ENCODE peak calls at places on chromosomes 12 and 14, in ten cellular contexts. T, V, X, I, R, K, Z, L, C and A are unnamed samples.
A peak's percentile ranks its signal among the peaks of the same experiment; 100 is the strongest.

GRCh38 chr14:65832431-65833253 is 420.1 kb downstream of the FUT8 start:
- DNase-seq in T (no peak), V (no peak), X (no peak), I (peak; percentile 19), R (no peak), K (no peak), Z (no peak), L (no peak), C (no peak), A (no peak)

GRCh38 chr14:20434701-20435453 is 1.1 kb downstream of the KLHL33 start:
- DNase-seq in T (no peak), V (no peak), X (no peak), I (no peak), R (no peak), K (peak; percentile 89), Z (peak; percentile 18), L (peak; percentile 33), C (no peak), A (no peak)

GRCh38 chr14:22845821-22846625 is 9.6 kb downstream of the MMP14 start:
- DNase-seq in T (no peak), V (no peak), X (no peak), I (peak; percentile 25), R (no peak), K (peak; percentile 70), Z (no peak), L (no peak), C (no peak), A (no peak)

GRCh38 chr12:80707830-80708534 is 548 bp downstream of the MYF6 start:
- DNase-seq in T (no peak), V (no peak), X (peak; percentile 6), I (no peak), R (no peak), K (peak; percentile 72), Z (no peak), L (peak; percentile 68), C (no peak), A (no peak)

GRCh38 chr12:106296179-106296877 is 6.2 kb upstream of the TCP11L2 start:
- DNase-seq in T (no peak), V (no peak), X (peak; percentile 75), I (peak; percentile 75), R (no peak), K (no peak), Z (no peak), L (no peak), C (peak; percentile 97), A (peak; percentile 80)

GRCh38 chr12:76226397-76226796 is 121.8 kb downstream of the BBS10 start:
- DNase-seq in T (no peak), V (no peak), X (peak; percentile 41), I (peak; percentile 49), R (no peak), K (no peak), Z (no peak), L (no peak), C (peak; percentile 23), A (peak; percentile 54)

GRCh38 chr12:87756721-87757120 is 272.5 kb downstream of the C12orf50 start:
- DNase-seq in T (no peak), V (no peak), X (no peak), I (peak; percentile 72), R (no peak), K (no peak), Z (no peak), L (no peak), C (no peak), A (peak; percentile 56)

GRCh38 chr12:93572712-93573551 is 457 bp downstream of the SOCS2 start:
- DNase-seq in T (no peak), V (no peak), X (peak; percentile 34), I (no peak), R (peak; percentile 44), K (peak; percentile 81), Z (peak; percentile 41), L (peak; percentile 59), C (no peak), A (no peak)

GRCh38 chr12:47881826-47882427 is 22.9 kb downstream of the VDR start:
- DNase-seq in T (no peak), V (no peak), X (peak; percentile 98), I (peak; percentile 99), R (no peak), K (peak; percentile 71), Z (no peak), L (no peak), C (peak; percentile 81), A (peak; percentile 94)

GRCh38 chr12:126156806-126157574 is 1091.8 kb downstream of the AACS start:
- DNase-seq in T (no peak), V (no peak), X (no peak), I (no peak), R (no peak), K (no peak), Z (no peak), L (no peak), C (no peak), A (no peak)

GRCh38 chr14:103329421-103330347 is 4.4 kb upstream of the EIF5 start:
- DNase-seq in T (peak; percentile 55), V (no peak), X (peak; percentile 11), I (peak; percentile 66), R (no peak), K (no peak), Z (peak; percentile 37), L (no peak), C (peak; percentile 77), A (peak; percentile 86)

GRCh38 chr12:57173683-57174082 is 26.3 kb upstream of the LRP1-AS start:
- DNase-seq in T (no peak), V (no peak), X (no peak), I (no peak), R (no peak), K (no peak), Z (no peak), L (no peak), C (no peak), A (no peak)

GRCh38 chr12:100293017-100293416 is 26.0 kb downstream of the SCYL2 start:
- DNase-seq in T (no peak), V (no peak), X (no peak), I (no peak), R (no peak), K (no peak), Z (no peak), L (no peak), C (peak; percentile 1), A (no peak)

GRCh38 chr12:93344876-93345275 is 32.8 kb upstream of the NUDT4 start:
- DNase-seq in T (no peak), V (no peak), X (peak; percentile 33), I (no peak), R (no peak), K (no peak), Z (no peak), L (no peak), C (peak; percentile 17), A (peak; percentile 37)

GRCh38 chr14:100764716-100765115 is 38.0 kb downstream of the DLK1 start:
- DNase-seq in T (no peak), V (no peak), X (no peak), I (no peak), R (no peak), K (no peak), Z (no peak), L (no peak), C (no peak), A (no peak)

GRCh38 chr12:96140110-96140509 is 54.1 kb upstream of the ELK3 start:
- DNase-seq in T (no peak), V (no peak), X (peak; percentile 84), I (peak; percentile 93), R (no peak), K (no peak), Z (no peak), L (no peak), C (peak; percentile 50), A (peak; percentile 11)

GRCh38 chr14:91244501-91244901 is at the start of gene GPR68:
- DNase-seq in T (peak; percentile 57), V (no peak), X (peak; percentile 69), I (peak; percentile 66), R (no peak), K (peak; percentile 82), Z (peak; percentile 22), L (peak; percentile 43), C (no peak), A (no peak)

GRCh38 chr12:89239534-89239933 is 112.8 kb downstream of the DUSP6 start:
- DNase-seq in T (no peak), V (no peak), X (no peak), I (no peak), R (no peak), K (no peak), Z (no peak), L (no peak), C (no peak), A (no peak)

GRCh38 chr14:100786820-100787219 is 39.1 kb upstream of the MEG3 start:
- DNase-seq in T (no peak), V (no peak), X (no peak), I (no peak), R (no peak), K (no peak), Z (no peak), L (no peak), C (no peak), A (no peak)

GRCh38 chr12:100716949-100717732 is 77.4 kb upstream of the ANO4 start:
- DNase-seq in T (no peak), V (no peak), X (peak; percentile 13), I (peak; percentile 17), R (peak; percentile 21), K (no peak), Z (no peak), L (peak; percentile 62), C (no peak), A (no peak)

GRCh38 chr14:75016815-75017214 is 14.1 kb downstream of the EIF2B2 start:
- DNase-seq in T (no peak), V (no peak), X (no peak), I (no peak), R (no peak), K (no peak), Z (no peak), L (no peak), C (no peak), A (no peak)

GRCh38 chr14:68911594-68912227 is 67.4 kb downstream of the ACTN1 start:
- DNase-seq in T (peak; percentile 78), V (peak; percentile 66), X (peak; percentile 53), I (peak; percentile 78), R (peak; percentile 87), K (peak; percentile 83), Z (peak; percentile 78), L (peak; percentile 89), C (peak; percentile 62), A (peak; percentile 83)
- TF ChIP-seq CTCF in T (no peak), V (peak; percentile 95), X (peak; percentile 99), I (peak; percentile 99), R (peak; percentile 99), K (peak; percentile 97), Z (peak; percentile 97), L (peak; percentile 99), C (peak; percentile 92), A (peak; percentile 93)

GRCh38 chr14:56422703-56423213 is 156.8 kb upstream of the TMEM260 start:
- DNase-seq in T (peak; percentile 88), V (peak; percentile 93), X (peak; percentile 67), I (peak; percentile 74), R (no peak), K (no peak), Z (peak; percentile 31), L (peak; percentile 15), C (peak; percentile 55), A (peak; percentile 77)
- TF ChIP-seq CTCF in T (no peak), V (peak; percentile 85), X (peak; percentile 81), I (peak; percentile 87), R (peak; percentile 83), K (peak; percentile 57), Z (peak; percentile 58), L (peak; percentile 47), C (peak; percentile 69), A (peak; percentile 58)

GRCh38 chr14:34498684-34499412 is 36.8 kb upstream of the SPTSSA start:
- DNase-seq in T (peak; percentile 53), V (peak; percentile 22), X (peak; percentile 18), I (peak; percentile 38), R (no peak), K (no peak), Z (peak; percentile 53), L (no peak), C (peak; percentile 37), A (peak; percentile 78)
- TF ChIP-seq CTCF in T (no peak), V (peak; percentile 75), X (peak; percentile 4), I (peak; percentile 38), R (peak; percentile 44), K (peak; percentile 43), Z (peak; percentile 87), L (peak; percentile 12), C (peak; percentile 55), A (peak; percentile 68)

GRCh38 chr12:60494249-60494648 is 898.4 kb downstream of the SLC16A7 start:
- DNase-seq in T (no peak), V (no peak), X (peak; percentile 26), I (peak; percentile 59), R (no peak), K (no peak), Z (no peak), L (no peak), C (peak; percentile 50), A (peak; percentile 57)
- TF ChIP-seq CTCF in T (no peak), V (peak; percentile 32), X (peak; percentile 74), I (peak; percentile 73), R (peak; percentile 74), K (peak; percentile 41), Z (no peak), L (peak; percentile 42), C (peak; percentile 71), A (peak; percentile 70)